ENCODE peak calls at places on chromosomes 6 and 20, in nine cellular contexts. W is naive B cell; B is activated CD4-positive, alpha-beta T cell treated with anti-CD3 and anti-CD28 coated beads for 24 hours; X is MG63; Z is epithelial cell of esophagus; Q is CMK; P is fibroblast of the aortic adventitia; O is T-helper 1 cell; K is activated CD4-positive, CD25-positive, alpha-beta regulatory T cell. J is an unnamed sample.

GRCh38 chr6:16496982-16497823 is 258.8 kb downstream of the GMPR start:
- DNase-seq in X (no peak), Z (no peak), B (no peak), O (no peak), K (no peak), P (peak; percentile 58), Q (no peak), W (no peak), J (no peak)

GRCh38 chr6:27139753-27140522 is 107.6 kb upstream of the PRSS16 start:
- DNase-seq in B (no peak), Q (peak; percentile 46), P (peak; percentile 21), Z (no peak), X (peak; percentile 44), W (no peak), K (no peak), O (no peak), J (no peak)

GRCh38 chr6:16043171-16044142 is 85.4 kb upstream of the MYLIP start:
- DNase-seq in K (no peak), P (peak; percentile 15), Q (no peak), X (no peak), O (no peak), W (no peak), Z (no peak), B (no peak), J (no peak)

GRCh38 chr6:151044465-151045441 is 179.3 kb downstream of the MTHFD1L start:
- DNase-seq in K (no peak), O (no peak), X (no peak), B (no peak), W (no peak), P (peak; percentile 90), Q (no peak), Z (peak; percentile 69), J (no peak)

GRCh38 chr6:130600880-130601341 is 226.3 kb upstream of the SMLR1 start:
- DNase-seq in W (no peak), X (peak; percentile 39), B (no peak), P (peak; percentile 98), Q (no peak), K (no peak), Z (peak; percentile 85), O (no peak), J (no peak)

GRCh38 chr6:155638200-155638599 is 182.6 kb upstream of the NOX3 start:
- DNase-seq in K (no peak), X (no peak), W (no peak), B (no peak), Z (no peak), P (no peak), Q (no peak), O (no peak), J (no peak)

GRCh38 chr20:58416832-58417231 is 27.8 kb downstream of the VAPB start:
- DNase-seq in X (no peak), Q (no peak), W (no peak), K (no peak), P (no peak), B (no peak), O (no peak), Z (peak; percentile 78), J (no peak)

GRCh38 chr20:17873410-17874270 is 95.0 kb downstream of the SNX5 start:
- DNase-seq in B (no peak), Z (peak; percentile 70), W (no peak), Q (no peak), P (peak; percentile 99), K (no peak), O (no peak), X (peak; percentile 91), J (peak; percentile 74)

GRCh38 chr6:111849298-111849697 is 24.0 kb downstream of the FYN start:
- DNase-seq in X (no peak), B (no peak), Z (no peak), P (no peak), K (no peak), W (no peak), Q (no peak), O (no peak), J (no peak)

GRCh38 chr6:160692369-160692959 is 9.6 kb upstream of the PLG start:
- DNase-seq in P (no peak), Q (no peak), W (no peak), K (no peak), O (no peak), B (no peak), X (no peak), Z (peak; percentile 5), J (no peak)

GRCh38 chr20:17227669-17228623 is 1.1 kb downstream of the PCSK2 start:
- DNase-seq in K (no peak), P (no peak), B (no peak), W (no peak), Q (no peak), Z (peak; percentile 9), O (no peak), X (no peak), J (no peak)

J was measured in mesothelial cell of epicardium.